ENCODE peak calls at places on chromosomes 11 and 22, in six cellular contexts. One of them, this sample, is unnamed.
A peak's percentile ranks its signal among the peaks of the same experiment; 100 is the strongest.

GRCh38 chr22:35631597-35631996 is 14.5 kb upstream of the MB start:
- DNase-seq in amniotic stem cell: no peak
- DNase-seq in neuronal stem cell: no peak
- DNase-seq in H7: peak; percentile 83
- DNase-seq in NCI-H1105: no peak
- DNase-seq in left lobe of liver: no peak
- DNase-seq in this sample: peak; percentile 46

GRCh38 chr22:30877662-30878515 is 90.7 kb downstream of the MORC2 start:
- DNase-seq in H7: peak; percentile 68
- DNase-seq in amniotic stem cell: no peak
- DNase-seq in neuronal stem cell: no peak
- DNase-seq in left lobe of liver: no peak
- DNase-seq in NCI-H1105: no peak
- DNase-seq in this sample: no peak

GRCh38 chr11:13884159-13884799 is 78.2 kb upstream of the SPON1 start:
- DNase-seq in NCI-H1105: no peak
- DNase-seq in neuronal stem cell: no peak
- DNase-seq in H7: no peak
- DNase-seq in left lobe of liver: no peak
- DNase-seq in amniotic stem cell: no peak
- DNase-seq in this sample: no peak

GRCh38 chr11:86374586-86374985 is at the start of gene CCDC81:
- DNase-seq in neuronal stem cell: peak; percentile 58
- DNase-seq in amniotic stem cell: no peak
- DNase-seq in left lobe of liver: no peak
- DNase-seq in NCI-H1105: no peak
- DNase-seq in H7: peak; percentile 91
- DNase-seq in this sample: no peak

GRCh38 chr11:87007938-87008337 is 29.8 kb upstream of the TMEM135 start:
- DNase-seq in H7: no peak
- DNase-seq in amniotic stem cell: no peak
- DNase-seq in neuronal stem cell: no peak
- DNase-seq in left lobe of liver: no peak
- DNase-seq in NCI-H1105: no peak
- DNase-seq in this sample: no peak

GRCh38 chr11:32310218-32310601 is 125.1 kb downstream of the WT1 start:
- DNase-seq in amniotic stem cell: no peak
- DNase-seq in H7: no peak
- DNase-seq in neuronal stem cell: no peak
- DNase-seq in left lobe of liver: no peak
- DNase-seq in NCI-H1105: no peak
- DNase-seq in this sample: no peak

GRCh38 chr11:86559311-86559945 is 113.0 kb downstream of the ME3 start:
- DNase-seq in neuronal stem cell: no peak
- DNase-seq in NCI-H1105: no peak
- DNase-seq in H7: no peak
- DNase-seq in amniotic stem cell: no peak
- DNase-seq in left lobe of liver: no peak
- DNase-seq in this sample: no peak

GRCh38 chr11:12220305-12220704 is 109.9 kb downstream of the MICAL2 start:
- DNase-seq in left lobe of liver: peak; percentile 82
- DNase-seq in NCI-H1105: no peak
- DNase-seq in amniotic stem cell: no peak
- DNase-seq in neuronal stem cell: no peak
- DNase-seq in H7: no peak
- DNase-seq in this sample: no peak

GRCh38 chr22:49887074-49887471 is 31.2 kb downstream of the ALG12 start:
- DNase-seq in neuronal stem cell: no peak
- DNase-seq in H7: no peak
- DNase-seq in NCI-H1105: no peak
- DNase-seq in left lobe of liver: no peak
- DNase-seq in amniotic stem cell: no peak
- DNase-seq in this sample: no peak

GRCh38 chr11:130089669-130090063 is 20.0 kb downstream of the APLP2 start:
- DNase-seq in amniotic stem cell: no peak
- DNase-seq in neuronal stem cell: no peak
- DNase-seq in NCI-H1105: no peak
- DNase-seq in left lobe of liver: no peak
- DNase-seq in H7: no peak
- DNase-seq in this sample: no peak

GRCh38 chr22:46652081-46652929 is 32.1 kb downstream of the GRAMD4 start:
- DNase-seq in neuronal stem cell: no peak
- DNase-seq in amniotic stem cell: no peak
- DNase-seq in H7: no peak
- DNase-seq in NCI-H1105: no peak
- DNase-seq in left lobe of liver: peak; percentile 79
- DNase-seq in this sample: peak; percentile 12

GRCh38 chr11:6209801-6210200 is 4.4 kb downstream of the C11orf42 start:
- DNase-seq in neuronal stem cell: no peak
- DNase-seq in amniotic stem cell: no peak
- DNase-seq in H7: no peak
- DNase-seq in NCI-H1105: no peak
- DNase-seq in left lobe of liver: no peak
- DNase-seq in this sample: no peak

GRCh38 chr11:45180158-45180887 is 33.9 kb downstream of the PRDM11 start:
- DNase-seq in H7: peak; percentile 95
- DNase-seq in amniotic stem cell: peak; percentile 59
- DNase-seq in neuronal stem cell: peak; percentile 49
- DNase-seq in left lobe of liver: peak; percentile 63
- DNase-seq in NCI-H1105: peak; percentile 70
- DNase-seq in this sample: no peak

GRCh38 chr11:33704240-33705002 is 3.8 kb upstream of the C11orf91 start:
- DNase-seq in amniotic stem cell: no peak
- DNase-seq in left lobe of liver: no peak
- DNase-seq in H7: no peak
- DNase-seq in neuronal stem cell: no peak
- DNase-seq in NCI-H1105: no peak
- DNase-seq in this sample: no peak

This sample was measured in HCEC 1CT.